ENCODE peak calls at places on chromosomes 5 and 9, in four cellular contexts. H is endothelial cell, V is PC-9, B is upper lobe of left lung. S is an unnamed sample.

GRCh38 chr9:108057421-108058136 is 568.0 kb upstream of the KLF4 start:
- DNase-seq in H (no peak), V (peak), B (peak), S (no peak)

GRCh38 chr5:31232273-31232888 is 38.9 kb downstream of the CDH6 start:
- DNase-seq in B (no peak), H (peak), V (peak), S (peak)

GRCh38 chr5:14487896-14488570 is 93.6 kb upstream of the OTULINL start:
- DNase-seq in H (peak), V (no peak), B (no peak), S (no peak)

GRCh38 chr5:151214614-151215545 is 9.0 kb downstream of the CCDC69 start:
- DNase-seq in V (no peak), B (peak), H (no peak), S (no peak)

GRCh38 chr5:93247126-93247525 is 333.9 kb downstream of the NR2F1-AS1 start:
- DNase-seq in V (no peak), B (no peak), H (no peak), S (no peak)

GRCh38 chr5:21858441-21858840 is 994.7 kb downstream of the CDH12 start:
- DNase-seq in V (no peak), H (no peak), B (no peak), S (no peak)

GRCh38 chr5:76724871-76725270 is 8.9 kb downstream of the F2R start:
- DNase-seq in B (no peak), V (no peak), H (no peak), S (no peak)

GRCh38 chr9:79273311-79273710 is 298.5 kb upstream of the TLE4 start:
- DNase-seq in H (no peak), B (no peak), V (no peak), S (no peak)

GRCh38 chr5:72252574-72253155 is 67.4 kb downstream of the MRPS27 start:
- DNase-seq in H (no peak), V (no peak), B (no peak), S (no peak)

GRCh38 chr9:27610622-27611021 is 37.3 kb upstream of the C9orf72 start:
- DNase-seq in H (no peak), B (no peak), V (no peak), S (no peak)

GRCh38 chr5:151132959-151133358 is 24.6 kb downstream of the ANXA6 start:
- DNase-seq in B (peak), V (no peak), H (no peak), S (no peak)

GRCh38 chr5:174532453-174533126 is 191.8 kb upstream of the MSX2 start:
- DNase-seq in H (peak), V (peak), B (peak), S (peak)

GRCh38 chr5:101977729-101978345 is 318.2 kb downstream of the SLCO4C1 start:
- DNase-seq in B (no peak), V (no peak), H (peak), S (peak)

GRCh38 chr9:106862946-106863740 is at the start of gene ZNF462:
- DNase-seq in H (peak), B (no peak), V (peak), S (peak)

GRCh38 chr9:106481003-106481614 is 381.9 kb upstream of the ZNF462 start:
- DNase-seq in H (no peak), B (no peak), V (no peak), S (no peak)

GRCh38 chr5:177600458-177601018 is 606 bp downstream of the B4GALT7 start:
- DNase-seq in B (no peak), V (no peak), H (no peak), S (no peak)

GRCh38 chr5:143314664-143315063 is 88.8 kb downstream of the NR3C1 start:
- DNase-seq in V (no peak), B (no peak), H (no peak), S (no peak)

GRCh38 chr5:171596391-171596878 is 177.0 kb downstream of the FGF18 start:
- DNase-seq in V (peak), B (peak), H (no peak), S (no peak)

GRCh38 chr9:88169700-88170099 is 31.4 kb upstream of the SPATA31C2 start:
- DNase-seq in B (no peak), V (no peak), H (no peak), S (no peak)

GRCh38 chr5:104431946-104432345 is 869.4 kb upstream of the NUDT12 start:
- DNase-seq in H (no peak), B (no peak), V (no peak), S (no peak)

GRCh38 chr9:125440411-125440810 is 178.8 kb downstream of the GAPVD1 start:
- DNase-seq in V (no peak), H (no peak), B (peak), S (peak)

GRCh38 chr5:169980418-169981053 is at the start of gene INSYN2B:
- DNase-seq in B (peak), V (peak), H (peak), S (peak)

GRCh38 chr9:125992557-125992956 is 245.4 kb downstream of the PBX3 start:
- DNase-seq in V (no peak), H (no peak), B (no peak), S (no peak)

GRCh38 chr9:99345936-99346335 is 123.9 kb downstream of the SEC61B start:
- DNase-seq in B (no peak), H (no peak), V (no peak), S (no peak)

GRCh38 chr9:16118090-16118489 is 565.2 kb downstream of the CCDC171 start:
- DNase-seq in B (no peak), V (no peak), H (no peak), S (no peak)

GRCh38 chr9:97990259-97990658 is 7.1 kb downstream of the ANP32B start:
- DNase-seq in H (no peak), V (peak), B (no peak), S (no peak)

GRCh38 chr5:115351356-115352195 is 55.1 kb upstream of the CCDC112 start:
- DNase-seq in B (no peak), V (no peak), H (no peak), S (no peak)

GRCh38 chr5:40877371-40877988 is 31.8 kb upstream of the C7 start:
- DNase-seq in V (no peak), H (no peak), B (no peak), S (no peak)

GRCh38 chr9:33159760-33160127 is 7.4 kb downstream of the B4GALT1 start:
- DNase-seq in H (no peak), V (peak), B (peak), S (no peak)

GRCh38 chr9:138058181-138058580 is 180.6 kb downstream of the CACNA1B start:
- DNase-seq in H (no peak), B (peak), V (no peak), S (no peak)

GRCh38 chr9:137837345-137838278 is 40.0 kb upstream of the CACNA1B start:
- DNase-seq in B (no peak), V (no peak), H (no peak), S (no peak)

GRCh38 chr5:146851133-146851532 is 27.4 kb downstream of the PPP2R2B start:
- DNase-seq in B (no peak), V (no peak), H (no peak), S (no peak)

GRCh38 chr9:74032421-74032820 is 464.7 kb upstream of the RORB start:
- DNase-seq in V (no peak), H (no peak), B (no peak), S (no peak)

GRCh38 chr5:154430466-154430865 is 15.3 kb upstream of the SAP30L start:
- DNase-seq in B (no peak), H (no peak), V (no peak), S (no peak)

GRCh38 chr9:13552606-13553215 is 273.2 kb upstream of the MPDZ start:
- DNase-seq in B (no peak), V (no peak), H (no peak), S (no peak)

GRCh38 chr9:126514037-126514821 is 99.5 kb upstream of the LMX1B start:
- DNase-seq in V (no peak), B (peak), H (peak), S (peak)

GRCh38 chr9:135070964-135071735 is 16.3 kb upstream of the OLFM1 start:
- DNase-seq in B (peak), H (no peak), V (no peak), S (no peak)

GRCh38 chr9:98287383-98287782 is 31.9 kb upstream of the TBC1D2 start:
- DNase-seq in H (peak), B (no peak), V (peak), S (no peak)

GRCh38 chr9:124622882-124623281 is 115.7 kb upstream of the NR5A1 start:
- DNase-seq in V (no peak), B (no peak), H (no peak), S (no peak)

GRCh38 chr9:31542384-31543055 is 841.9 kb upstream of the ACO1 start:
- DNase-seq in V (peak), B (peak), H (peak), S (peak)
- TF ChIP-seq CTCF in V (peak), B (peak), H (peak), S (peak)

GRCh38 chr9:114382951-114383865 is 4.6 kb downstream of the AKNA start:
- DNase-seq in V (no peak), H (no peak), B (peak), S (no peak)
- TF ChIP-seq CTCF in V (no peak), H (no peak), B (no peak), S (no peak)

DNA sequence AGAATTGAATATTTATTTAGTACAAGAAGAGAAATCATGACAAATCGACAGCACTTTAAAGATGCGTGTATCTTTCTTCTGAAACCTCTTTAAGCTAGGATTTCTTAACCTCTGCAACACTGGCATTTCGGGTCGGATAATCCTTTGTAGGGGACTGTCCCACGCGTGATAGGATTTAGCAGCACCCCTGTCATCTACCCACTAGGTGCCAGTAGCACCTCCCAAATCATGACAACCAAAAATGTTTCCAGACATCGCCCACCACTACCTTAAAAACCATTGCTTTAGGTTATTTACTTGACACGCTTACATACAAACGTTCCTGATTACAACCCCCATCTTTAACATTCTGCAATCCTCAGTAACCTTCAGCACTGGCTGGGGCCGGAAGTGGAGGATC is 223.1 kb downstream of the TRIM32 start:
- DNase-seq in H (no peak), V (no peak), B (no peak), S (no peak)
- TF ChIP-seq CTCF in H (no peak), V (no peak), B (no peak), S (no peak)

GRCh38 chr9:7342229-7342628 is 457.3 kb downstream of the DMAC1 start:
- DNase-seq in B (no peak), V (no peak), H (no peak), S (no peak)

GRCh38 chr9:7341571-7341970 is 458.0 kb downstream of the DMAC1 start:
- DNase-seq in B (no peak), H (no peak), V (no peak), S (no peak)

GRCh38 chr9:7336356-7337075 is 463.1 kb downstream of the DMAC1 start:
- DNase-seq in H (no peak), V (no peak), B (peak), S (no peak)

GRCh38 chr9:7340451-7340850 is 459.1 kb downstream of the DMAC1 start:
- DNase-seq in B (no peak), H (no peak), V (no peak), S (no peak)

DNA sequence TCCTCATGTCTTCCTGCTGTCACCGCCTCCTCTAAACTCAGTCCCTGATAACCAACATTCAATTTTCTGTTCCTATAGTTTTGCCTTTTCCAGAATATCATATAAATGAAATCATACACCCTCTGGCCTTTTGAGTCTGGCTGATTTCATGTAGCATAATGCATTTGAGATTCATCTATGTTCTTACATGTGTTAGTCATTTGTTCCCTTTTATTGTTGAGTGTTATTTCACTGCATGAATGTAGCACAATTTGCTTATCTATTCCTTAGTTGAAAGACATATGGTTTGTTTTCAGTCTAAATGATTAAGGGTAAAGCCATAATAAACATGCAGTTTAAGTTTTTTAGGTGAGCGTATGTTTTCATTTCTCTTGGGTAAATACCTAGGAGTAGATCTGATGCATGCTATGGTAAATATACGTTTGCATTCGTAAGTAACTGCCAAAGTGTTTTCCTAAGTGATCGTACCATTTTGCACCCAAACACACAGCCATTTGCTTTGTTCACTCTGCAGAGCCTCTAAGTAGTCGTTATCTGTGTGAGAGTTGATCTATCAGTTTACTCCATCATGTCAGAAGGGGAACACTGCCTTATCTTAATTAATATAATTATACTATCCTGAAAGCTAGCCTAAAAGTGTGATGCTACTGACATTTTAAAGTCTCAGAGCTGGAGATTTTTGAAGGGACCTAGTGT is 460.8 kb downstream of the DMAC1 start:
- DNase-seq in B (no peak), V (no peak), H (no peak), S (no peak)
- TF ChIP-seq CTCF in B (no peak), V (no peak), H (no peak), S (no peak)

DNA sequence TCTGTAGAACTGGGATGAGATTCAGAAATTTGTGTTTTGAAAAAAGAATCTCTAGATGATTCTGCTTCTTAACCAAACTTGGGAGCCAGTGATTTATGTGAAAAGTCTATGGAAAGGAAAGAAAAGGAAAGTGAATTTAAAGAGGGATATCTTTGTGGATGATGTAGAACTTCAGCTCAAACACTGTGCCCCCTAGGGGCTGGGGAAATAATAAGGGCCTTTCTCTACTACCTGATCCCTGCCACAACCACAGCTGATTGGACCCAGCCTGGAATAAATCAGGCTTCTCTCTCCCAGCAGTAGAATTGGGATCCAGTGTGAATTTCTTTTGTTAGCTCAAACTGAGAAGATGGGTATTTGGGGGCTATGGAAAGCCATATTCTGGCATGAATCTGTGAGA is 155.0 kb downstream of the PRELID2 start:
- DNase-seq in H (no peak), B (no peak), V (no peak), S (no peak)
- TF ChIP-seq CTCF in H (no peak), B (no peak), V (peak), S (peak)

GRCh38 chr5:37554938-37555337 is 175.8 kb downstream of the WDR70 start:
- DNase-seq in V (no peak), H (peak), B (no peak), S (no peak)
- TF ChIP-seq CTCF in V (peak), H (peak), B (no peak), S (peak)

DNA sequence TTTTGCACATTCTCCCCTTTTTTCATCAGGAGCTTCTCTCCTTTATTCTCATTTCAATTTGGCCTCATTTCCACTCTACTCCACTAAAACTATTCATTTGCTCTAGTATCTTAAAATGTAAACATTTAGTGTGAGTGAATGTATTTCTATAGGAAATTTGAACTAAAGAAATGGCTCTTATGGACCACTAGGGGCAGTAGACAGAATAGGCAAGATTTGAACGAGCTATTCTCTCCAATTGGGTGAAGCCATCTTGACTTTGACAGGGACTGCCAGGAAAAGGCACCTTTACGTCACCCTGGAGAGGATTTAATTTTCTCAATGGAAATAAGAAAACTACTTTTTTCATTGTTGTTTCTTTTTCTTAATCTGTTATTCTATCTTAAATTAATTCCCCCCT is 666.3 kb downstream of the DNAH5 start:
- DNase-seq in B (no peak), V (no peak), H (no peak), S (no peak)
- TF ChIP-seq CTCF in B (no peak), V (peak), H (peak), S (peak)

GRCh38 chr5:108484035-108484434 is 102.1 kb upstream of the FBXL17 start:
- DNase-seq in H (no peak), B (no peak), V (no peak), S (no peak)

GRCh38 chr5:108481355-108481931 is 99.5 kb upstream of the FBXL17 start:
- DNase-seq in B (no peak), V (no peak), H (no peak), S (no peak)
- TF ChIP-seq CTCF in B (no peak), V (peak), H (peak), S (peak)

DNA sequence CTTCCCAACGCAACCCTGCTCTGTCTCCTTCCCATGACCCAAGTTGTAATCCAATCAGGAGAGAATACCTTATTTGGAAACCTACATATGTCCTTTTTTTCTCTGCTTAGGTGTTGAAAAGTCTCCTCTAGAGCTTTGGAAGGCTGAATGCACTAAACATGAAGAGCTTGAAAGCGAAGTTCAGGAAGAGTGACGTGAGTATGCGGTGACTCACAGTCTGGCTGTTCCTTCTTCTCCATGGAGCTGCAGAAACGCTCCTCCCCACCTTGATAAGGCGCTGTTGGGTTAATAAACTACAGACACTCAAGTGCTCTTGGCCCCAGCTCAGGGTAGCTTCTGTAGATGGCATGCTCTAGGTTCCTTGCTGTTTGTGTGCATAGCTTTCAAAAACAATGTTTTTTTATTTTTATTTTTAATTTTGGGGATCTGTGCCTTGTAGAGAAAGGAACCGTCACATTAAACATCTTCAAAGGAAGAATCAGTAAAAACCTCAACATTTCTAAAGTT is 30.7 kb downstream of the RAI14 start:
- DNase-seq in B (peak), V (peak), H (no peak), S (no peak)
- TF ChIP-seq CTCF in B (no peak), V (no peak), H (no peak), S (no peak)

S was measured in nephron progenitor cell.